ENCODE peak calls at places on chromosomes 1 and 21, in seven cellular contexts. L is left ventricle myocardium inferior, M is OCI-LY7, G is SK-N-SH, N is neuronal stem cell, E is tibial nerve, P is aorta. O is an unnamed sample. For H3K4me1 and H3K36me3, the result is how much of the 10 kb centered on the place peaks cover.

GRCh38 chr21:39137248-39138186 is 45.7 kb downstream of the PSMG1 start:
- DNase-seq in P (no peak), M (no peak), N (no peak), L (no peak), E (no peak), G (peak), O (peak)

GRCh38 chr1:202205523-202206190 is 12.1 kb downstream of the LGR6 start:
- DNase-seq in M (no peak), N (no peak), P (no peak), L (no peak), G (no peak), E (no peak), O (peak)

GRCh38 chr1:68228833-68229232 is 3.5 kb downstream of the WLS start:
- DNase-seq in N (no peak), G (no peak), M (no peak), P (no peak), L (no peak), E (no peak), O (no peak)

GRCh38 chr1:27031235-27032118 is 18.8 kb upstream of the TENT5B start:
- DNase-seq in N (no peak), L (peak), E (no peak), G (peak), P (peak), M (no peak), O (no peak)

GRCh38 chr1:147389532-147390184 is 147.2 kb downstream of the CHD1L start:
- DNase-seq in P (no peak), M (peak), L (no peak), E (peak), N (peak), G (peak), O (peak)

GRCh38 chr1:88488277-88488676 is 195.8 kb upstream of the PKN2 start:
- DNase-seq in E (no peak), M (no peak), P (no peak), G (no peak), N (no peak), L (no peak), O (no peak)

GRCh38 chr1:64315402-64315801 is 112.0 kb downstream of the UBE2U start:
- DNase-seq in E (no peak), G (no peak), M (no peak), P (no peak), N (no peak), L (no peak), O (no peak)

GRCh38 chr1:115748396-115749130 is 20.0 kb downstream of the CASQ2 start:
- DNase-seq in P (no peak), N (no peak), M (no peak), G (no peak), E (no peak), L (no peak), O (no peak)

GRCh38 chr1:59232209-59232608 is 64.7 kb upstream of the FGGY start:
- DNase-seq in E (no peak), G (no peak), N (no peak), L (no peak), P (no peak), M (no peak), O (peak)

GRCh38 chr1:51237313-51237700 is 1.2 kb downstream of the RNF11 start:
- DNase-seq in E (no peak), N (no peak), M (no peak), L (no peak), G (no peak), P (no peak), O (no peak)

GRCh38 chr1:27885620-27886352 is 13.4 kb downstream of the THEMIS2 start:
- DNase-seq in L (no peak), M (no peak), G (no peak), E (no peak), N (no peak), P (no peak), O (no peak)

GRCh38 chr21:42190492-42190875 is 28.5 kb upstream of the ABCG1 start:
- DNase-seq in P (no peak), L (no peak), G (no peak), M (no peak), E (no peak), N (no peak), O (no peak)

GRCh38 chr1:193104496-193104905 is 713 bp downstream of the GLRX2 start:
- DNase-seq in N (no peak), P (peak), L (peak), G (peak), E (peak), M (peak), O (peak)

GRCh38 chr1:185813401-185813979 is 79.3 kb downstream of the HMCN1 start:
- DNase-seq in N (peak), L (no peak), E (peak), M (peak), G (peak), P (no peak), O (peak)

GRCh38 chr1:161185282-161185682 is 8.0 kb upstream of the B4GALT3 start:
- DNase-seq in N (no peak), G (peak), L (peak), M (peak), P (peak), E (peak), O (no peak)

GRCh38 chr1:42479621-42480020 is 16.5 kb downstream of the CCDC30 start:
- DNase-seq in M (no peak), N (no peak), P (no peak), G (no peak), L (no peak), E (no peak), O (peak)

GRCh38 chr1:45306319-45306718 is 20.4 kb upstream of the HPDL start:
- DNase-seq in G (no peak), E (no peak), M (peak), N (no peak), P (no peak), L (no peak), O (peak)

GRCh38 chr1:29703596-29703995 is 467.3 kb downstream of the PTPRU start:
- DNase-seq in P (no peak), M (peak), E (peak), N (peak), G (peak), L (no peak), O (peak)

GRCh38 chr1:203524824-203525223 is 30.9 kb downstream of the OPTC start:
- DNase-seq in L (no peak), E (no peak), G (no peak), N (no peak), P (no peak), M (no peak), O (no peak)

GRCh38 chr21:39055167-39055767 is 128.0 kb downstream of the PSMG1 start:
- DNase-seq in G (no peak), M (no peak), P (no peak), E (no peak), L (no peak), N (no peak), O (no peak)

GRCh38 chr1:6071219-6071618 is 25.5 kb downstream of the KCNAB2 start:
- DNase-seq in L (no peak), E (no peak), M (no peak), G (no peak), N (no peak), P (no peak), O (no peak)

GRCh38 chr1:23581219-23581618 is 21.9 kb upstream of the ID3 start:
- DNase-seq in N (no peak), L (peak), M (no peak), G (peak), P (no peak), E (no peak), O (peak)

DNA sequence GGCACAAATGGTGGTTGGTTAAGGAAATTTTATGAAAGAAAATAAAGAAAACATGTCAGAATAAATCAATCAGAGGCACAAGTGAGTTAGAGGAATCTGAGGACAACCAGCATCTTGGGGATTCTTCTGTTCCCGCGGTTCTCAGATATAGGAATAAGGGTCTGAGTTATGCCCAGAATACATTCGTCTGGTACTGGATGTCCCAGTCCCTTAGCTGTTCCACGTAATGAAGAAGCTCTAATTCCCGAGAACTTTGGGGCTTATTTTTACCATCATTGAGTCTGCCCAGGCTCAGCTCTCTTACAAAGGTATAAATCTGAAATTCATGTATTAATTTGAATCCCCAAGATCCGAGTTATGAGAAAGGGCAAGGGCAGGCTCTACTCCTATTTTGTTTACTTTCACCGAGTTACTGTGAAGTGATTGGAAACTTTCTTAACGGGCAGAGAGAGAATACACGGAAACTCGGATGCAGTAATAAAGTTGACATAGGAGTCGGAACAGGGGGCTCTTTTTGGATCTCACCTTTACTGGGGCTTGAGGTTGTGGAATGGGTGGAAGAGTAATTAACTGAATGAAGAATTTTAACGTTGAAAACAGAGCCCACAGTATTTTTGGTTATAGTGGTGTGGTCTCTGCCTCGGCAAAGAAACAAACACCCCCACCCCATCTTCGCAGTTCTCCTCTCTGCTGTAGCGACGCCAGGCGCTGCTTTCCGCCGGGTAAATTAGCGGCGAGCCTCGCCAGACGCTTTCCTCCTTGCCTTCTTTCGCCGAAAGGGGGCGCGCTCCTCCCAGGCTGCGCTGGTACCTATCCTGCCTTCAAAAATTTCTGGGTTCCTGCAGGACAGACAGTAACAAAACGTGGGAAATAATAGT is 7.1 kb downstream of the PRRX1 start:
- DNase-seq in P (peak), G (peak), L (peak), N (no peak), E (peak), M (no peak), O (peak)
- H3K4me1 ChIP-seq in P (under half), G (under half), L (under half), N (under half), E (under half), M (under half), O (under half)

GRCh38 chr1:94593611-94594010 is 52.1 kb upstream of the F3 start:
- DNase-seq in G (no peak), P (no peak), M (no peak), L (no peak), E (no peak), N (no peak), O (no peak)

GRCh38 chr1:94591791-94592565 is 50.4 kb upstream of the F3 start:
- DNase-seq in M (no peak), N (peak), E (no peak), G (no peak), L (no peak), P (no peak), O (no peak)

GRCh38 chr1:94592566-94592920 is 51.0 kb upstream of the F3 start:
- DNase-seq in L (no peak), M (no peak), N (no peak), P (no peak), E (no peak), G (no peak), O (no peak)

GRCh38 chr1:94590203-94591137 is 48.9 kb upstream of the F3 start:
- DNase-seq in N (no peak), G (no peak), E (peak), M (no peak), P (no peak), L (no peak), O (no peak)

GRCh38 chr1:94589728-94590127 is 48.2 kb upstream of the F3 start:
- DNase-seq in E (no peak), P (no peak), G (no peak), L (no peak), M (no peak), N (no peak), O (no peak)
- H3K27ac ChIP-seq in E (peak), P (no peak), G (no peak), L (peak), M (no peak), N (no peak), O (no peak)

GRCh38 chr21:37202221-37202805 is 64.8 kb downstream of the VPS26C start:
- DNase-seq in M (no peak), L (no peak), E (no peak), G (no peak), N (no peak), P (no peak), O (no peak)
- H3K36me3 ChIP-seq in M (under half), L (half or more), E (half or more), G (half or more), N (under half), P (under half), O (under half)

DNA sequence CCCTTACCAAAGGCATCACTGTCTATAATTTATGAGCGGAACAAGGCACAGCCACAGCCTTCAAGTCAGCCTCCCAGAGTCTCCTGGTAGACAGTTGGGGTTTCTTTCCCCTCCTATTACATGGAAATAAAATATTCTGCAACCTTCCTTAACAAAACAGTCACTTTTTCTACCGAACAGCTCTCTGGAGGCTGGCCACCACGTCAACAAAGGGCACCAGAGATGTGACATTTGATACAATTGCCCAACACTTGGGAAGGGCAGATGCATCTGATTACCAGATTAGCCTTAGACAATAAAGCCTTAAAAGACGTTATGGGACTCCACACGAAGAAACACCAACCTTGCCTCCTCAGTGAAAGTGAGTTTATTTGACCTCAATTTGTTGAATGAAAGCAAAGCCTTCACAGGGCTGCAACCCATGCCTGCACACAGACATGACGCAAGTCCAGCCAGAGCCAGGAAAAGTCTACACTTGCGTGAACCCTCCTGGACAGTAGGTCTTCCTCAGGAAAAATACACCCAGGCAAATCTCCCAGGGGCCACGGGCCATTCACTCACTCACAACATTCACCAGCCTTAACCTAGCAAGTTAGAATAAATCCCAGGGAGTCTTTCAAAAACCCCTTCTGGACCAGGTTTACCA is 136.1 kb downstream of the TGFBR3 start:
- DNase-seq in N (no peak), M (no peak), P (no peak), G (no peak), L (no peak), E (peak), O (no peak)
- H3K4me1 ChIP-seq in N (under half), M (under half), P (under half), G (under half), L (half or more), E (under half), O (under half)

GRCh38 chr1:169103443-169103842 is 3.0 kb upstream of the ATP1B1 start:
- DNase-seq in L (no peak), N (no peak), E (no peak), M (no peak), G (no peak), P (no peak), O (no peak)
- H3K27ac ChIP-seq in L (peak), N (no peak), E (peak), M (no peak), G (no peak), P (no peak), O (no peak)

GRCh38 chr1:236853916-236854601 is 59.0 kb downstream of the MTR start:
- DNase-seq in L (no peak), G (no peak), P (no peak), N (no peak), E (no peak), M (no peak), O (no peak)

GRCh38 chr1:236850077-236850476 is 55.0 kb downstream of the MTR start:
- DNase-seq in L (no peak), P (no peak), G (no peak), N (no peak), E (no peak), M (no peak), O (no peak)

GRCh38 chr1:236851871-236852270 is 56.8 kb downstream of the MTR start:
- DNase-seq in M (no peak), L (no peak), E (no peak), P (no peak), G (no peak), N (no peak), O (no peak)

GRCh38 chr1:236848274-236848925 is 53.3 kb downstream of the MTR start:
- DNase-seq in M (no peak), E (no peak), N (no peak), L (no peak), G (no peak), P (no peak), O (no peak)

DNA sequence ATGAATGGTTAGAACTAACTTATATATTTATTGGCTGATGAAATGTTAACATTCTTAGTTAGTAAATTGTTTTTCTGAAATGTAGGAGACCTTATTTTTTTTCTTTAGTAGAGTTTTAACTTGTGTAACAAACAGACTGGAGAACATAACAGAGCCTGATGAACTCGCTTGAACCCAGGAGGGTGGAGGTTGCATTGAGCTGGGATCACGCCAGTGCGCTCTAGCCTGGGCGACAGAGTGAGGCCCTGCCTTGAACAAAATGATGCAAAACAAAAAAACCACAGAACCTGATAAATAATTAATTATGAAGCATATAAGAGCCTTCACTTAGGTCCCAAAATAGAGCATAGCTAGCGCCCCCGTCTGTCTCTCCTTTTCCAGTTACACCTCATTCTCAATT is 55.5 kb downstream of the MTR start:
- DNase-seq in M (no peak), N (no peak), L (no peak), E (no peak), P (no peak), G (no peak), O (no peak)
- H3K36me3 ChIP-seq in M (half or more), N (under half), L (half or more), E (half or more), P (under half), G (half or more), O (under half)

DNA sequence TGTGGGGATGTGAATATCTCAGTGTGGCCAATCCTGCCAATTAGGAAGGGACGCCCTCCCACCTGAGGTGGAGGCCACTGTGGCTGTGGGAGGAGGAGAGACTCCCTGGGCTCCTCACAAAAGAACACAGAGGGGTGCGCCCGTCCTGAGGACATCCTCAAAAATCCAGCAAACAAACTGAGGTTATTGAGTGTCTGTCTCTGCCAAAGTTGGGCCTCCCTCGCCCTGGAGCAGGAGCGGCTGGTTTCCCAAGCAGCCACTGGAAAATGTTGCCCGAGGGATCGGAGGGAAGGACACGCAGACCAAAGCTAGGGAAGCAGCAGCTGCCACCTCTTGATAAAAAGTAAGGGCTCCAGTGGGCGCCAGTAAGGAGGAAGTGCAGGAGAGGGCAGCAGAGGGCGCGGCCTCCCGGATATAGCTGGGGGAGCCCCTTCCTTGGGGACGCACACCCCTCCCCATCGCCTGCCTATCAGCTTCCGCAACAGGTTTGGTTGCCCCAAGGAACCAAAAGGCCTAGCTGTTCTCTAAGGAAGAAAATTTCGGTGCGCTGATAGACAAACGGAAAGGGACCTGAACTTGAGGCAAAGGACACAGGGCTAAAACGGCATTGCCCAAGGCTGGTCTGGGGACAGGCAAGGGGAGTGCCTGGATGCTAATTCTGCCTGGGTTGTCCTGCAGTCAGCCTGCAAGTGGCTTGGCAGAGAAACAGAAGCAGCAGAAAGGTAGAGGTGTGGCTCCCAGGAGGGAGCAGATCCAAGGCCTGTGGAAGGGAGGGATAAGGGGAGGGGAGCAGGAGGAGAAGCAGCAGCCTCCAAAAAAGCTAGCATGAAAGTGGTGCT is 1.7 kb upstream of the GRIK3 start:
- DNase-seq in N (no peak), P (no peak), E (no peak), L (no peak), M (peak), G (peak), O (peak)
- H3K4me1 ChIP-seq in N (half or more), P (under half), E (under half), L (under half), M (half or more), G (under half), O (under half)

GRCh38 chr1:11515403-11516300 is 36.7 kb downstream of the DISP3 start:
- DNase-seq in G (no peak), M (no peak), N (no peak), L (no peak), E (no peak), P (peak), O (no peak)
- H3K27ac ChIP-seq in G (no peak), M (no peak), N (no peak), L (no peak), E (no peak), P (no peak), O (no peak)

O was measured in cardiac muscle cell.